ENCODE peak calls at places on chromosome 19, in five cellular contexts. H is foreskin fibroblast, Y is GM20000, C is AG09319, O is lung. L is an unnamed sample.

GRCh38 chr19:38376576-38376975 is 2.2 kb downstream of the PSMD8 start:
- DNase-seq in H (no peak), Y (no peak), C (no peak), O (no peak), L (no peak)

GRCh38 chr19:44051654-44052402 is at the start of gene ZNF223:
- DNase-seq in H (peak; percentile 97), Y (peak; percentile 81), C (peak; percentile 78), O (peak; percentile 96), L (peak; percentile 65)

GRCh38 chr19:12611361-12611699 is 610 bp downstream of the ZNF791 start:
- DNase-seq in H (peak; percentile 84), Y (peak; percentile 33), C (peak; percentile 54), O (peak; percentile 60), L (peak; percentile 42)

GRCh38 chr19:10717356-10718204 is at the start of gene DNM2:
- DNase-seq in H (peak; percentile 100), Y (peak; percentile 98), C (peak; percentile 100), O (peak; percentile 99), L (peak; percentile 100)

GRCh38 chr19:39502640-39503417 is 4.1 kb downstream of the DLL3 start:
- DNase-seq in H (peak; percentile 85), Y (peak; percentile 94), C (peak; percentile 28), O (peak; percentile 33), L (no peak)

GRCh38 chr19:5811117-5811516 is 6.2 kb downstream of the NRTN start:
- DNase-seq in H (no peak), Y (no peak), C (no peak), O (no peak), L (no peak)

GRCh38 chr19:17418710-17419109 is 1.1 kb upstream of the MVB12A start:
- DNase-seq in H (no peak), Y (no peak), C (no peak), O (no peak), L (no peak)

GRCh38 chr19:46404039-46404883 is 9.1 kb downstream of the CCDC8 start:
- DNase-seq in H (peak; percentile 84), Y (no peak), C (no peak), O (peak; percentile 51), L (no peak)

GRCh38 chr19:35205733-35206323 is 22.7 kb downstream of the FAM187B start:
- DNase-seq in H (no peak), Y (no peak), C (no peak), O (no peak), L (no peak)

GRCh38 chr19:17235618-17236413 is 9.8 kb downstream of the OCEL1 start:
- DNase-seq in H (peak; percentile 92), Y (peak; percentile 89), C (no peak), O (peak; percentile 67), L (no peak)

GRCh38 chr19:18386543-18387251 is 739 bp downstream of the GDF15 start:
- DNase-seq in H (peak; percentile 78), Y (no peak), C (peak; percentile 78), O (no peak), L (no peak)

GRCh38 chr19:17645339-17645963 is 42.7 kb downstream of the UNC13A start:
- DNase-seq in H (no peak), Y (no peak), C (no peak), O (no peak), L (no peak)

GRCh38 chr19:17680235-17680722 is 7.9 kb downstream of the UNC13A start:
- DNase-seq in H (peak; percentile 88), Y (peak; percentile 86), C (no peak), O (peak; percentile 42), L (peak; percentile 28)

GRCh38 chr19:18046066-18046718 is 38.2 kb downstream of the ARRDC2 start:
- DNase-seq in H (peak; percentile 91), Y (no peak), C (no peak), O (no peak), L (peak; percentile 32)

GRCh38 chr19:6062274-6062673 is 48.0 kb downstream of the RFX2 start:
- DNase-seq in H (no peak), Y (no peak), C (no peak), O (peak; percentile 65), L (peak; percentile 28)

GRCh38 chr19:46372901-46373572 is 26.1 kb downstream of the PPP5C start:
- DNase-seq in H (peak; percentile 51), Y (no peak), C (no peak), O (no peak), L (no peak)

GRCh38 chr19:37537391-37537947 is 30.7 kb downstream of the ZNF793 start:
- DNase-seq in H (no peak), Y (no peak), C (no peak), O (no peak), L (no peak)

GRCh38 chr19:34172661-34173144 is 399 bp downstream of the LSM14A start:
- DNase-seq in H (peak; percentile 54), Y (no peak), C (no peak), O (no peak), L (no peak)

GRCh38 chr19:49599378-49600298 is 8.7 kb downstream of the PRR12 start:
- DNase-seq in H (no peak), Y (peak; percentile 40), C (no peak), O (no peak), L (no peak)

GRCh38 chr19:49896863-49897621 is at the start of gene IL4I1:
- DNase-seq in H (peak; percentile 41), Y (peak; percentile 78), C (no peak), O (no peak), L (no peak)

GRCh38 chr19:55550321-55550650 is 4.9 kb upstream of the SBK3 start:
- DNase-seq in H (no peak), Y (no peak), C (no peak), O (no peak), L (no peak)

GRCh38 chr19:35642798-35643254 is 1.3 kb downstream of the ETV2 start:
- DNase-seq in H (no peak), Y (no peak), C (no peak), O (no peak), L (no peak)

GRCh38 chr19:40285353-40286234 is 449 bp upstream of the AKT2 start:
- DNase-seq in H (peak; percentile 100), Y (peak; percentile 97), C (peak; percentile 99), O (peak; percentile 98), L (peak; percentile 84)

GRCh38 chr19:40542197-40542859 is 34.3 kb upstream of the SHKBP1 start:
- DNase-seq in H (peak; percentile 61), Y (no peak), C (no peak), O (peak; percentile 68), L (no peak)

GRCh38 chr19:18967358-18968146 is 26.5 kb upstream of the HOMER3 start:
- DNase-seq in H (peak; percentile 34), Y (no peak), C (no peak), O (peak; percentile 67), L (peak; percentile 44)

GRCh38 chr19:20367811-20368294 is 197.7 kb downstream of the ZNF737 start:
- DNase-seq in H (no peak), Y (no peak), C (no peak), O (no peak), L (no peak)

GRCh38 chr19:53871448-53871847 is 3.8 kb downstream of the MYADM start:
- DNase-seq in H (no peak), Y (peak; percentile 18), C (no peak), O (no peak), L (no peak)

GRCh38 chr19:14097532-14098151 is 7.1 kb upstream of the SAMD1 start:
- DNase-seq in H (no peak), Y (no peak), C (no peak), O (no peak), L (no peak)

GRCh38 chr19:14094854-14095253 is 4.3 kb upstream of the SAMD1 start:
- DNase-seq in H (no peak), Y (no peak), C (no peak), O (no peak), L (no peak)

GRCh38 chr19:14093117-14093784 is 2.7 kb upstream of the SAMD1 start:
- DNase-seq in H (no peak), Y (no peak), C (no peak), O (no peak), L (no peak)

GRCh38 chr19:14091885-14092462 is 1.4 kb upstream of the SAMD1 start:
- DNase-seq in H (peak; percentile 40), Y (peak; percentile 80), C (no peak), O (no peak), L (no peak)

GRCh38 chr19:14096272-14096992 is 5.9 kb upstream of the SAMD1 start:
- DNase-seq in H (no peak), Y (no peak), C (no peak), O (no peak), L (no peak)
- TF ChIP-seq CTCF in H (no peak), Y (no peak), C (no peak), O (no peak), L (no peak)

GRCh38 chr19:4713384-4713951 is 10.2 kb downstream of the DPP9 start:
- DNase-seq in H (peak; percentile 95), Y (no peak), C (peak; percentile 83), O (peak; percentile 61), L (no peak)

GRCh38 chr19:4711211-4711610 is 12.4 kb downstream of the DPP9 start:
- DNase-seq in H (no peak), Y (no peak), C (no peak), O (no peak), L (no peak)

GRCh38 chr19:4710281-4710600 is 13.4 kb downstream of the DPP9 start:
- DNase-seq in H (no peak), Y (no peak), C (no peak), O (no peak), L (no peak)

GRCh38 chr19:4714016-4714415 is 9.6 kb downstream of the DPP9 start:
- DNase-seq in H (no peak), Y (no peak), C (no peak), O (no peak), L (no peak)

GRCh38 chr19:4712771-4713170 is 10.9 kb downstream of the DPP9 start:
- DNase-seq in H (no peak), Y (no peak), C (no peak), O (no peak), L (no peak)
- TF ChIP-seq CTCF in H (no peak), Y (no peak), C (no peak), O (no peak), L (no peak)

GRCh38 chr19:45152504-45153338 is 8.1 kb downstream of the NKPD1 start:
- DNase-seq in H (peak; percentile 77), Y (peak; percentile 82), C (no peak), O (no peak), L (no peak)
- TF ChIP-seq CTCF in H (no peak), Y (no peak), C (peak; percentile 5), O (no peak), L (no peak)

GRCh38 chr19:23439623-23440022 is 44.4 kb upstream of the ZNF91 start:
- DNase-seq in H (no peak), Y (no peak), C (no peak), O (no peak), L (no peak)
- TF ChIP-seq CTCF in H (peak; percentile 20), Y (no peak), C (no peak), O (no peak), L (no peak)

GRCh38 chr19:41869374-41869955 is 7.6 kb upstream of the CD79A start:
- DNase-seq in H (no peak), Y (no peak), C (no peak), O (no peak), L (no peak)

GRCh38 chr19:41872384-41872774 is 4.7 kb upstream of the CD79A start:
- DNase-seq in H (peak; percentile 50), Y (no peak), C (no peak), O (no peak), L (no peak)

GRCh38 chr19:41870401-41870873 is 6.6 kb upstream of the CD79A start:
- DNase-seq in H (peak; percentile 67), Y (no peak), C (no peak), O (peak; percentile 34), L (no peak)

GRCh38 chr19:41871573-41872383 is 5.3 kb upstream of the CD79A start:
- DNase-seq in H (no peak), Y (peak; percentile 76), C (no peak), O (no peak), L (no peak)

GRCh38 chr19:41872775-41873647 is 4.1 kb upstream of the CD79A start:
- DNase-seq in H (peak; percentile 82), Y (no peak), C (no peak), O (peak; percentile 86), L (no peak)
- TF ChIP-seq CTCF in H (peak; percentile 77), Y (peak; percentile 91), C (peak; percentile 68), O (peak; percentile 52), L (no peak)

L was measured in omental fat pad.